ENCODE peak calls at places on chromosome 21, in nine cellular contexts. L is ovary, T is uterus, B is spleen, V is H54, Z is heart left ventricle, W is gastrocnemius medialis, F is stomach, X is body of pancreas. K is an unnamed sample.

GRCh38 chr21:44737706-44738354 is 26.5 kb upstream of the TSPEAR start:
- DNase-seq in L (no peak), T (no peak), B (no peak), V (no peak), Z (no peak), W (no peak), F (no peak), X (no peak), K (no peak)

GRCh38 chr21:44911384-44912157 is 9.1 kb downstream of the ITGB2 start:
- DNase-seq in L (no peak), T (peak; percentile 46), B (peak; percentile 93), V (peak; percentile 76), Z (peak; percentile 89), W (peak; percentile 57), F (peak; percentile 89), X (peak; percentile 90), K (no peak)

GRCh38 chr21:46049890-46050650 is 47.8 kb upstream of the COL6A2 start:
- DNase-seq in L (peak; percentile 69), T (peak; percentile 60), B (no peak), V (no peak), Z (peak; percentile 70), W (no peak), F (no peak), X (no peak), K (no peak)

GRCh38 chr21:37536616-37537278 is 170.2 kb downstream of the DYRK1A start:
- DNase-seq in L (no peak), T (no peak), B (no peak), V (no peak), Z (no peak), W (no peak), F (no peak), X (no peak), K (no peak)

GRCh38 chr21:28018741-28019669 is 973.7 kb downstream of the LTN1 start:
- DNase-seq in L (no peak), T (no peak), B (no peak), V (peak; percentile 4), Z (no peak), W (peak; percentile 31), F (no peak), X (peak; percentile 62), K (no peak)

GRCh38 chr21:39040494-39041110 is 142.6 kb downstream of the PSMG1 start:
- DNase-seq in L (no peak), T (no peak), B (no peak), V (no peak), Z (no peak), W (no peak), F (no peak), X (no peak), K (no peak)

GRCh38 chr21:46226146-46226545 is 2.4 kb downstream of the LSS start:
- DNase-seq in L (no peak), T (no peak), B (no peak), V (no peak), Z (no peak), W (peak; percentile 44), F (no peak), X (no peak), K (no peak)

GRCh38 chr21:44927587-44928461 is 7.1 kb upstream of the ITGB2 start:
- DNase-seq in L (no peak), T (no peak), B (peak; percentile 96), V (peak; percentile 98), Z (peak; percentile 84), W (no peak), F (no peak), X (no peak), K (no peak)

GRCh38 chr21:21029159-21029558 is 30.9 kb downstream of the NCAM2 start:
- DNase-seq in L (no peak), T (no peak), B (no peak), V (no peak), Z (no peak), W (no peak), F (no peak), X (no peak), K (no peak)

GRCh38 chr21:17083084-17083483 is 429.8 kb upstream of the CXADR start:
- DNase-seq in L (no peak), T (no peak), B (no peak), V (no peak), Z (no peak), W (no peak), F (no peak), X (no peak), K (no peak)

GRCh38 chr21:38619865-38620513 is 121.7 kb upstream of the ERG start:
- DNase-seq in L (peak; percentile 72), T (peak; percentile 78), B (no peak), V (no peak), Z (no peak), W (no peak), F (no peak), X (peak; percentile 14), K (no peak)

GRCh38 chr21:46130721-46131720 is 24.4 kb downstream of the FTCD start:
- DNase-seq in L (peak; percentile 52), T (no peak), B (peak; percentile 57), V (no peak), Z (peak; percentile 63), W (no peak), F (no peak), X (no peak), K (no peak)

GRCh38 chr21:44962481-44962966 is 22.7 kb downstream of the SLX9 start:
- DNase-seq in L (no peak), T (no peak), B (peak; percentile 36), V (peak; percentile 68), Z (peak; percentile 27), W (no peak), F (no peak), X (no peak), K (no peak)

GRCh38 chr21:17726047-17726446 is 93.1 kb downstream of the C21orf91 start:
- DNase-seq in L (no peak), T (no peak), B (no peak), V (peak; percentile 20), Z (no peak), W (no peak), F (no peak), X (no peak), K (no peak)

GRCh38 chr21:33915368-33916199 is at the start of gene ATP5PO:
- DNase-seq in L (peak; percentile 96), T (peak; percentile 97), B (peak; percentile 99), V (peak; percentile 94), Z (peak; percentile 99), W (peak; percentile 98), F (peak; percentile 99), X (peak; percentile 98), K (peak; percentile 97)
- TF ChIP-seq POLR2A in L (peak; percentile 61), T (peak; percentile 90), B (peak; percentile 26), V (peak; percentile 95), Z (peak; percentile 92), W (peak; percentile 82), F (no peak), X (peak; percentile 58), K (peak; percentile 97)

DNA sequence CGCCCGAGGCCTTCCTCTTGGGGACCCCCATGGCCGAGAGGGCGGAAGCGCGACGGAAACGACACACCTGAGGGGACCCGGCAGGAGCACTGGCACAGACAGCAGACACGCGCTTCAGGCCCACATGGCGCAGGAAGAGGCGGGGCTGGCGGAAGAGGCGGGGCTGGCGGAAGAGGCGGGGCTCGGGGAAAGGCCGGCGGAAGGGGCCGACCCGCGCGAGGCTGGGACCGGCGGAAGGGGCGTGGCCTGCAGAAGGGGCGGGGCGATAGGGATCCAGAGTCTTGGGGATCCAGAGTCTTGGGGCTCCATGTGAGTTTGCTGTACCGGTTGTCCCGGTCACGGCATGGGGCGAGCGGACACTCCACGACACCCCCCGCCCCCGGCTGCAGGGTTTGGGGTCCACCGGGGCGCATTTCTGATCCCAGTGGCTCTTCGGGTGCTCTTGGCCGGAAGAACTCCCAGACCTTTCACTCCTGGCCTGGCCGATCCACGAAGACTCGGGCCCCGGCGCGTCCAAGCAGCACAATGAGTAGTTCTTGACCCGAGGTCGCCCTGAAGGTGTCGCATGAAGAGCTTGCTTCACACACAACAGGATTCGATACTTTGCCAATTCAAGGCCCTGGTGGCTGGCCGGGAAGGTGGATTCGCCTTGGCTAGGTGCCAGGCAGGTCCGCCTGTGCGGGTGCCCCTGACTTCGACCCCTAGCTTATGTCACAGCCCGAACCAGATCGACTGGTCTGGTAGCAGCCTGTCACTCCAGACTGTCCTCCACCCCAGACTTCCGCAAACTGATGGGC is at the start of gene URB1:
- DNase-seq in L (peak; percentile 97), T (peak; percentile 96), B (peak; percentile 98), V (peak; percentile 90), Z (peak; percentile 96), W (peak; percentile 88), F (peak; percentile 93), X (peak; percentile 94), K (peak; percentile 92)
- TF ChIP-seq POLR2A in L (peak; percentile 77), T (peak; percentile 77), B (no peak), V (peak; percentile 88), Z (peak; percentile 83), W (peak; percentile 64), F (no peak), X (peak; percentile 30), K (peak; percentile 89)

DNA sequence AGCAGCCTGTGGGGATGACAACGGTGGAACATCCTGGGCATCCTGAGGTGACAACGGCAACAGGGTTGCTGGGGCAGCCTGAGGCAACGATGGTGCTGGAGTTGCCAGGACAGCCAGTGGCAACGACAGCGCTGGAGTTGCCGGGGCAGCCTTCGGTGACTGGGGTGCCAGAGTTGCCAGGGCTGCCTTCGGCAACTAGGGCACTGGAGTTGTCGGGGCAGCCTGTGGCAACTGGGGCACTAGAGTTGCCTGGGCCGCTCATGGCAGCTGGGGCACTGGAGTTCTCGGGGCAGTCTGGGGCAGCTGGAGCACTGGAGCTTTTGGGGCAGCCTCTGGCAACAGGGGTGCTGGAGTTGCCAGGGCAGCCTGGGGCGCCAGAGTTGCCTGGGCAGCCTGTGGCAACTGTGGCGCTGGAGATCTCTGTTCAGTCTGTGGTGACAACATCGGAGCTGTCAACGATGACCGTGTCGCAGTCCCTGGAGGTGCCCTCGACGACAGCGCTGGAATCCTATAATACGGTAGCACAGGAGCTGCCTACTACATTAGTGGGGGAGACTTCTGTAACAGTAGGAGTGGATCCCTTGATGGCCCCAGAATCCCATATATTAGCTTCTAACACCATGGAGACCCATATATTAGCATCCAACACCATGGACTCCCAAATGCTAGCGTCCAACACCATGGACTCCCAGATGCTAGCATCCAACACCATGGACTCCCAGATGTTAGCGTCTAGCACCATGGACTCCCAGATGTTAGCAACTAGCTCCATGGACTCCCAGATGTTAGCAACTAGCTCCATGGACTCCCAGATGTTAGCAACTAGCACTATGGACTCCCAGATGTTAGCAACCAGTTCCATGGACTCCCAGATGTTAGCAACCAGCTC is 8.2 kb downstream of the SON start:
- DNase-seq in L (no peak), T (no peak), B (peak; percentile 74), V (no peak), Z (no peak), W (no peak), F (no peak), X (no peak), K (no peak)
- TF ChIP-seq POLR2A in L (no peak), T (no peak), B (no peak), V (no peak), Z (no peak), W (no peak), F (no peak), X (no peak), K (no peak)

DNA sequence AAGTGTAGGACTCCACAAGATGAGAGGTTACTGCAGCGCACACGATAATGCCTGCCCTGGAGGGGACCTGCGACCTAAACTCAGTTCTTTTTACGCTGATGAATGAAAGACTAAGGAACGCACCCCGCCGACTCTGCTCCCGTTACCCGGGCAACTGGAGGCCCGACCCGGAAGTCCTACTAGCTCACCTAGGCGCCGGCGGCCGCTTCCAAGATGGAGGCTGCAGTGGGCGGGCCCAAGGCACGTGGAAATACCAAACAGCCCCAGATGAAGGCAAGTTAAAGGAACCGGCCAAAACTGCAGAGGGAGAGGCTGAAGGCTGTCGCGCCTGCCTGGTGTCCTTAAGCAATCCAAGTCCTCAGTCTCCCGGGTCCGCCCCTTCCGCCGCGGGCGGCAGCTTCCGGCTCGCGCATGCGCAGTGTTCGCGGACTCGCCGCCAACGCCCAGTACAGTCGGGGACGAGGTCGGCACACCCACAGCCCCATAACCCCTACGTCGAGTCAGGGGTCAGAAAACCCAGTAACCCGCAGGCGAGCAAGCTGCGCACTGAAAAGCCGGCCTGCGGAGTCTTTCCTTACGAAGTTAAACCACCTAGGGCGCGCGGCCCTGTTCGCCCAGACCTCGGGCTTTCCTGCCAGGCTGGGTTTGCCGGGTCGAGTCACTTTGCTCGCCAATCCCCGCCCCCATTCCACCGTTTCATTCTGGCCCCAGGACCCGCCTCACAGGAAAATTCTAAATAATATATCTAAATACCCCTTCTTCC is at the start of gene SETD4:
- DNase-seq in L (peak; percentile 93), T (peak; percentile 92), B (peak; percentile 97), V (peak; percentile 98), Z (peak; percentile 97), W (peak; percentile 89), F (peak; percentile 93), X (peak; percentile 91), K (peak; percentile 95)
- TF ChIP-seq POLR2A in L (peak; percentile 71), T (peak; percentile 49), B (peak; percentile 47), V (peak; percentile 88), Z (peak; percentile 89), W (peak; percentile 71), F (no peak), X (peak; percentile 67), K (peak; percentile 91)

K was measured in erythroblast.